ENCODE peak calls at places on chromosome 1, in seven cellular contexts. One of them, this sample, is unnamed.
A peak's percentile ranks its signal among the peaks of the same experiment; 100 is the strongest.

GRCh38 chr1:24635195-24635843 is 7.8 kb upstream of the SRRM1 start:
- DNase-seq in CD4-positive, CD25-positive, alpha-beta regulatory T cell: no peak
- DNase-seq in IMR-90: peak; percentile 83
- DNase-seq in LoVo: peak; percentile 70
- DNase-seq in EL: peak; percentile 69
- DNase-seq in stimulated activated CD4-positive, alpha-beta T cell treated with anti-CD3 and anti-CD28 coated beads, Interleukin-1b, Interleukin-23, amount 100 ng/mL, for 1 hour: no peak
- DNase-seq in activated CD4-positive, alpha-beta T cell treated with anti-CD3 and anti-CD28 coated beads, Interleukin-2, amount 10 ng/mL, durations not matched to agents 7 days and 5 days: peak; percentile 35
- DNase-seq in this sample: no peak

GRCh38 chr1:61797045-61797755 is 54.9 kb downstream of the PATJ start:
- DNase-seq in IMR-90: peak; percentile 5
- DNase-seq in stimulated activated CD4-positive, alpha-beta T cell treated with anti-CD3 and anti-CD28 coated beads, Interleukin-1b, Interleukin-23, amount 100 ng/mL, for 1 hour: no peak
- DNase-seq in LoVo: no peak
- DNase-seq in activated CD4-positive, alpha-beta T cell treated with anti-CD3 and anti-CD28 coated beads, Interleukin-2, amount 10 ng/mL, durations not matched to agents 7 days and 5 days: no peak
- DNase-seq in CD4-positive, CD25-positive, alpha-beta regulatory T cell: no peak
- DNase-seq in EL: no peak
- DNase-seq in this sample: no peak

GRCh38 chr1:117067528-117068370 is 7.6 kb downstream of the TTF2 start:
- DNase-seq in CD4-positive, CD25-positive, alpha-beta regulatory T cell: peak; percentile 21
- DNase-seq in activated CD4-positive, alpha-beta T cell treated with anti-CD3 and anti-CD28 coated beads, Interleukin-2, amount 10 ng/mL, durations not matched to agents 7 days and 5 days: peak; percentile 49
- DNase-seq in IMR-90: peak; percentile 70
- DNase-seq in stimulated activated CD4-positive, alpha-beta T cell treated with anti-CD3 and anti-CD28 coated beads, Interleukin-1b, Interleukin-23, amount 100 ng/mL, for 1 hour: no peak
- DNase-seq in LoVo: peak; percentile 59
- DNase-seq in EL: peak; percentile 58
- DNase-seq in this sample: no peak

GRCh38 chr1:243465738-243466137 is 209.9 kb downstream of the SDCCAG8 start:
- DNase-seq in activated CD4-positive, alpha-beta T cell treated with anti-CD3 and anti-CD28 coated beads, Interleukin-2, amount 10 ng/mL, durations not matched to agents 7 days and 5 days: no peak
- DNase-seq in LoVo: no peak
- DNase-seq in stimulated activated CD4-positive, alpha-beta T cell treated with anti-CD3 and anti-CD28 coated beads, Interleukin-1b, Interleukin-23, amount 100 ng/mL, for 1 hour: no peak
- DNase-seq in EL: no peak
- DNase-seq in IMR-90: no peak
- DNase-seq in CD4-positive, CD25-positive, alpha-beta regulatory T cell: no peak
- DNase-seq in this sample: no peak

GRCh38 chr1:215273838-215274516 is 191.4 kb downstream of the KCNK2 start:
- DNase-seq in IMR-90: peak; percentile 91
- DNase-seq in LoVo: peak; percentile 32
- DNase-seq in CD4-positive, CD25-positive, alpha-beta regulatory T cell: no peak
- DNase-seq in EL: peak; percentile 85
- DNase-seq in activated CD4-positive, alpha-beta T cell treated with anti-CD3 and anti-CD28 coated beads, Interleukin-2, amount 10 ng/mL, durations not matched to agents 7 days and 5 days: no peak
- DNase-seq in stimulated activated CD4-positive, alpha-beta T cell treated with anti-CD3 and anti-CD28 coated beads, Interleukin-1b, Interleukin-23, amount 100 ng/mL, for 1 hour: no peak
- DNase-seq in this sample: no peak

GRCh38 chr1:229420224-229420623 is 13.7 kb downstream of the ACTA1 start:
- DNase-seq in CD4-positive, CD25-positive, alpha-beta regulatory T cell: no peak
- DNase-seq in LoVo: no peak
- DNase-seq in activated CD4-positive, alpha-beta T cell treated with anti-CD3 and anti-CD28 coated beads, Interleukin-2, amount 10 ng/mL, durations not matched to agents 7 days and 5 days: no peak
- DNase-seq in stimulated activated CD4-positive, alpha-beta T cell treated with anti-CD3 and anti-CD28 coated beads, Interleukin-1b, Interleukin-23, amount 100 ng/mL, for 1 hour: no peak
- DNase-seq in IMR-90: no peak
- DNase-seq in EL: no peak
- DNase-seq in this sample: no peak

GRCh38 chr1:26856604-26857469 is 6.1 kb upstream of the SFN start:
- DNase-seq in EL: no peak
- DNase-seq in IMR-90: no peak
- DNase-seq in LoVo: no peak
- DNase-seq in stimulated activated CD4-positive, alpha-beta T cell treated with anti-CD3 and anti-CD28 coated beads, Interleukin-1b, Interleukin-23, amount 100 ng/mL, for 1 hour: no peak
- DNase-seq in activated CD4-positive, alpha-beta T cell treated with anti-CD3 and anti-CD28 coated beads, Interleukin-2, amount 10 ng/mL, durations not matched to agents 7 days and 5 days: no peak
- DNase-seq in CD4-positive, CD25-positive, alpha-beta regulatory T cell: no peak
- DNase-seq in this sample: no peak

GRCh38 chr1:231093158-231093922 is 53.3 kb upstream of the FAM89A start:
- DNase-seq in activated CD4-positive, alpha-beta T cell treated with anti-CD3 and anti-CD28 coated beads, Interleukin-2, amount 10 ng/mL, durations not matched to agents 7 days and 5 days: no peak
- DNase-seq in LoVo: no peak
- DNase-seq in IMR-90: no peak
- DNase-seq in CD4-positive, CD25-positive, alpha-beta regulatory T cell: no peak
- DNase-seq in EL: no peak
- DNase-seq in stimulated activated CD4-positive, alpha-beta T cell treated with anti-CD3 and anti-CD28 coated beads, Interleukin-1b, Interleukin-23, amount 100 ng/mL, for 1 hour: no peak
- DNase-seq in this sample: no peak

GRCh38 chr1:159951016-159951415 is 3.0 kb downstream of the SLAMF9 start:
- DNase-seq in CD4-positive, CD25-positive, alpha-beta regulatory T cell: no peak
- DNase-seq in stimulated activated CD4-positive, alpha-beta T cell treated with anti-CD3 and anti-CD28 coated beads, Interleukin-1b, Interleukin-23, amount 100 ng/mL, for 1 hour: no peak
- DNase-seq in activated CD4-positive, alpha-beta T cell treated with anti-CD3 and anti-CD28 coated beads, Interleukin-2, amount 10 ng/mL, durations not matched to agents 7 days and 5 days: no peak
- DNase-seq in LoVo: no peak
- DNase-seq in EL: no peak
- DNase-seq in IMR-90: no peak
- DNase-seq in this sample: no peak

GRCh38 chr1:170657275-170657853 is 6.6 kb upstream of the PRRX1 start:
- DNase-seq in stimulated activated CD4-positive, alpha-beta T cell treated with anti-CD3 and anti-CD28 coated beads, Interleukin-1b, Interleukin-23, amount 100 ng/mL, for 1 hour: no peak
- DNase-seq in IMR-90: peak; percentile 34
- DNase-seq in LoVo: no peak
- DNase-seq in activated CD4-positive, alpha-beta T cell treated with anti-CD3 and anti-CD28 coated beads, Interleukin-2, amount 10 ng/mL, durations not matched to agents 7 days and 5 days: no peak
- DNase-seq in CD4-positive, CD25-positive, alpha-beta regulatory T cell: no peak
- DNase-seq in EL: no peak
- DNase-seq in this sample: no peak

GRCh38 chr1:54310439-54311328 is 95.5 kb downstream of the SSBP3 start:
- DNase-seq in EL: peak; percentile 43
- DNase-seq in LoVo: no peak
- DNase-seq in activated CD4-positive, alpha-beta T cell treated with anti-CD3 and anti-CD28 coated beads, Interleukin-2, amount 10 ng/mL, durations not matched to agents 7 days and 5 days: peak; percentile 17
- DNase-seq in CD4-positive, CD25-positive, alpha-beta regulatory T cell: no peak
- DNase-seq in stimulated activated CD4-positive, alpha-beta T cell treated with anti-CD3 and anti-CD28 coated beads, Interleukin-1b, Interleukin-23, amount 100 ng/mL, for 1 hour: no peak
- DNase-seq in IMR-90: peak; percentile 39
- DNase-seq in this sample: peak; percentile 38

GRCh38 chr1:41784516-41785279 is 134.0 kb downstream of the HIVEP3 start:
- DNase-seq in stimulated activated CD4-positive, alpha-beta T cell treated with anti-CD3 and anti-CD28 coated beads, Interleukin-1b, Interleukin-23, amount 100 ng/mL, for 1 hour: no peak
- DNase-seq in CD4-positive, CD25-positive, alpha-beta regulatory T cell: no peak
- DNase-seq in LoVo: no peak
- DNase-seq in EL: no peak
- DNase-seq in IMR-90: no peak
- DNase-seq in activated CD4-positive, alpha-beta T cell treated with anti-CD3 and anti-CD28 coated beads, Interleukin-2, amount 10 ng/mL, durations not matched to agents 7 days and 5 days: no peak
- DNase-seq in this sample: no peak

This sample was measured in stimulated activated naive CD8-positive, alpha-beta T cell treated with anti-CD3 and anti-CD28 coated beads, Interleukin-15, amount 100 ng/mL, for 72 hours.